ENCODE peak calls at places on chromosomes 16 and 17, in four cellular contexts. J is heart right ventricle; C is CD8-positive, alpha-beta memory T cell; R is cardiac muscle cell. A is an unnamed sample.

GRCh38 chr16:4319454-4319853 is 3.6 kb downstream of the GLIS2 start:
- DNase-seq in R (no peak), C (peak), J (no peak), A (peak)

GRCh38 chr17:41026668-41027471 is at the start of gene KRTAP1-5:
- DNase-seq in C (no peak), J (no peak), R (no peak), A (peak)

GRCh38 chr16:4677994-4678393 is 15.4 kb upstream of the NUDT16L1 start:
- DNase-seq in J (no peak), C (no peak), R (no peak), A (no peak)

GRCh38 chr17:60103957-60104356 is 25.2 kb upstream of the HEATR6 start:
- DNase-seq in J (no peak), C (no peak), R (no peak), A (no peak)

GRCh38 chr17:44767493-44767892 is 8.7 kb downstream of the ADAM11 start:
- DNase-seq in R (no peak), J (no peak), C (no peak), A (no peak)

GRCh38 chr17:49557204-49558024 is 18.3 kb upstream of the NXPH3 start:
- DNase-seq in J (no peak), R (peak), C (no peak), A (no peak)

GRCh38 chr17:37605081-37605480 is 4.1 kb downstream of the SYNRG start:
- DNase-seq in R (no peak), J (no peak), C (no peak), A (no peak)

GRCh38 chr17:62965149-62965648 is 836 bp upstream of the TANC2 start:
- DNase-seq in C (no peak), R (peak), J (no peak), A (no peak)

DNA sequence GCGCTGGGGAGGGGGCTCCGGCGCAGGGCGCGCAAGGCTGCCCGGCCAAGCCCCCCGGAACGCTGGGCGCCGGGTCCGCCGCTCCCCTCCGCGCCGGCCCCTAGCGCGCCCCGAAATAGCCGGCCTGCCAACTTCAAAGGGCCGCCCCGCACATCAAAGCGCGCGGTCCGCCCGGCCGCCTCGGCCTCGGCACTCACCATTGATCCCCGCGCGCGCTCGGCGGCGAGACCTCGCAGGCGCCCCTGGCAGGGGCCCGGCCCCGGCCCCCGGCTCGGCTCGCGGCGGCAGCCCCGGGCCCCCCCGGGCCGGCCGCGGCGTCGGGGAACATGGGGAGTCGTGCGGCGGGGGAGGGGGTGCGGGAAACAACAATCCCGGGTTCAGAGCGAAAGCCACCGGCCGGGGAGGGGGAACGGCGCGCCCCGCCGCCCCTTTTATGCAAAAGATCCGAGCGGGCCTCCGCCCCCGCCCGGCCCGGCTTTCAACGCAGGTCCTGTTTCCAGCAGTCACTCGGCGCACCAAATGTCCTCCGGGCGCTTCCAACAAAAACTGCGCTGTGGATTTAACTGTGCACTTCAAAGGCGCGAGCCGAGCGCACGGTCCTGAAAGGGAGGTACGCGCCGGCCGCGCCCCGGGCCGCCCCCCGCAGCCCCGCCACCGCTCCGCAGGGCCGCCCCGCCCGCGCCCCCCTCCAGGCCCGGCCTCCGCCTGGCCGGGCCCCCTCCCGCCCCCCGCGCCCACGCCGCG is 648 bp downstream of the AXIN2 start:
- DNase-seq in C (peak), R (peak), J (peak), A (peak)
- H3K4me3 ChIP-seq in C (peak), R (peak), J (peak), A (peak)

GRCh38 chr16:66752379-66752778 is 970 bp upstream of the DYNC1LI2 start:
- DNase-seq in J (no peak), R (no peak), C (no peak), A (no peak)

GRCh38 chr16:66752958-66753357 is 1.5 kb upstream of the DYNC1LI2 start:
- DNase-seq in R (no peak), J (no peak), C (no peak), A (no peak)

GRCh38 chr16:66751135-66751991 is at the start of gene DYNC1LI2:
- DNase-seq in C (peak), J (peak), R (peak), A (peak)

GRCh38 chr16:66750279-66751134 is 902 bp downstream of the DYNC1LI2 start:
- DNase-seq in R (no peak), C (no peak), J (no peak), A (no peak)

DNA sequence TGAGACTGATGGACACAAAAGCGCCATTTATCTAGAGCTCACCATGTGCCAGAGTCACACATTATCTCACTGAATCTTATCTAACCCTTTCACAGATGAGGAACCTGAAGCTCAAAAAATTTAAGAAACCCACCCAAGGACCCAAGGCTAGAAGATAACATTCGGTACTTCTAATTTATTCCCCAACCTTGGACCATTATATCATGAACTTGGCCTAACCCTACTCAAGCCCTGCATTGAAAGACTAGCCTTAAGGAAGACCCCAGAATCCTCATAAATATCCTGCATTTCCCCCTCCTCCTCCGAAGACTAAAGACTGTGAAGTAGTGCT is 548 bp upstream of the DYNC1LI2 start:
- DNase-seq in C (no peak), R (no peak), J (no peak), A (no peak)
- H3K4me3 ChIP-seq in C (peak), R (no peak), J (peak), A (peak)

GRCh38 chr16:12496181-12496580 is 307.5 kb downstream of the CPPED1 start:
- DNase-seq in J (no peak), R (no peak), C (no peak), A (no peak)
- H3K4me3 ChIP-seq in J (no peak), R (no peak), C (no peak), A (no peak)

GRCh38 chr17:66171692-66172091 is 20.2 kb downstream of the CEP112 start:
- DNase-seq in C (no peak), J (no peak), R (no peak), A (no peak)
- H3K4me3 ChIP-seq in C (no peak), J (no peak), R (no peak), A (no peak)

GRCh38 chr16:32116080-32116479 is 137.0 kb upstream of the TP53TG3D start:
- DNase-seq in J (no peak), R (no peak), C (peak), A (no peak)
- H3K4me3 ChIP-seq in J (peak), R (no peak), C (no peak), A (peak)